ENCODE peak calls at places on chromosomes 13 and 19, in four cellular contexts. E is A549, H is esophagus squamous epithelium, K is glutamatergic neuron. F is an unnamed sample.

GRCh38 chr19:49925486-49925885 is 3.5 kb upstream of the ATF5 start:
- DNase-seq in E (no peak), H (no peak), K (no peak), F (no peak)

GRCh38 chr19:10748924-10749434 is 31.1 kb downstream of the DNM2 start:
- DNase-seq in E (peak), H (no peak), K (no peak), F (peak)

GRCh38 chr13:20588529-20589110 is 21.7 kb downstream of the IFT88 start:
- DNase-seq in E (no peak), H (no peak), K (no peak), F (no peak)

GRCh38 chr19:7562646-7563393 is 27.3 kb downstream of the PNPLA6 start:
- DNase-seq in E (no peak), H (no peak), K (no peak), F (peak)

GRCh38 chr19:5492281-5492812 is 37.1 kb downstream of the ZNRF4 start:
- DNase-seq in E (no peak), H (no peak), K (peak), F (no peak)

GRCh38 chr19:32392946-32393345 is 12.6 kb upstream of the DPY19L3 start:
- DNase-seq in E (no peak), H (no peak), K (no peak), F (no peak)

GRCh38 chr19:14432817-14433453 is at the start of gene PKN1:
- DNase-seq in E (peak), H (no peak), K (peak), F (no peak)

GRCh38 chr19:38219221-38219620 is 4.8 kb downstream of the DPF1 start:
- DNase-seq in E (no peak), H (no peak), K (no peak), F (no peak)

GRCh38 chr13:43006893-43007631 is 15.0 kb upstream of the EPSTI1 start:
- DNase-seq in E (no peak), H (no peak), K (no peak), F (peak)

GRCh38 chr13:90545070-90545840 is 802.2 kb upstream of the MIR17HG start:
- DNase-seq in E (no peak), H (no peak), K (no peak), F (peak)

GRCh38 chr19:6423499-6424189 is 967 bp downstream of the KHSRP start:
- DNase-seq in E (peak), H (no peak), K (peak), F (peak)

GRCh38 chr19:42313096-42313839 is at the start of gene TMEM145:
- DNase-seq in E (peak), H (no peak), K (peak), F (peak)

GRCh38 chr13:66567899-66568612 is 662.1 kb downstream of the PCDH9 start:
- DNase-seq in E (no peak), H (no peak), K (no peak), F (no peak)

GRCh38 chr19:8116437-8117293 is 32.7 kb downstream of the FBN3 start:
- DNase-seq in E (no peak), H (no peak), K (no peak), F (peak)

GRCh38 chr13:102530751-102531150 is 66.0 kb upstream of the TPP2 start:
- DNase-seq in E (no peak), H (no peak), K (no peak), F (no peak)

GRCh38 chr13:112583592-112584277 is 4.2 kb downstream of the TUBGCP3 start:
- DNase-seq in E (no peak), H (no peak), K (no peak), F (no peak)

GRCh38 chr13:110524484-110525254 is 36.9 kb downstream of the RAB20 start:
- DNase-seq in E (no peak), H (no peak), K (no peak), F (peak)

GRCh38 chr19:3538965-3539742 is at the start of gene TEKTIP1:
- DNase-seq in E (no peak), H (no peak), K (peak), F (no peak)

GRCh38 chr19:1251233-1251502 is 2.8 kb downstream of the MIDN start:
- DNase-seq in E (no peak), H (no peak), K (no peak), F (peak)

GRCh38 chr19:15656467-15656866 is 15.8 kb downstream of the CYP4F3 start:
- DNase-seq in E (no peak), H (no peak), K (no peak), F (no peak)

GRCh38 chr13:79581870-79582315 is 100.9 kb downstream of the NDFIP2 start:
- DNase-seq in E (no peak), H (no peak), K (peak), F (peak)

GRCh38 chr19:29671393-29672076 is 6.3 kb downstream of the PLEKHF1 start:
- DNase-seq in E (no peak), H (peak), K (no peak), F (peak)

GRCh38 chr13:92487238-92487637 is 739.4 kb upstream of the GPC6 start:
- DNase-seq in E (no peak), H (no peak), K (no peak), F (no peak)

GRCh38 chr13:101144808-101145419 is 271.4 kb downstream of the NALCN start:
- DNase-seq in E (no peak), H (no peak), K (no peak), F (peak)

GRCh38 chr19:42028304-42029216 is 34.5 kb upstream of the ATP1A3 start:
- DNase-seq in E (no peak), H (no peak), K (peak), F (peak)

GRCh38 chr13:43339145-43339820 is 315.9 kb downstream of the DNAJC15 start:
- DNase-seq in E (no peak), H (no peak), K (no peak), F (no peak)

GRCh38 chr19:9934132-9934950 is 2.0 kb downstream of the OLFM2 start:
- DNase-seq in E (peak), H (no peak), K (peak), F (peak)

GRCh38 chr13:24043590-24044350 is 116.8 kb upstream of the SPATA13 start:
- DNase-seq in E (no peak), H (no peak), K (no peak), F (no peak)

DNA sequence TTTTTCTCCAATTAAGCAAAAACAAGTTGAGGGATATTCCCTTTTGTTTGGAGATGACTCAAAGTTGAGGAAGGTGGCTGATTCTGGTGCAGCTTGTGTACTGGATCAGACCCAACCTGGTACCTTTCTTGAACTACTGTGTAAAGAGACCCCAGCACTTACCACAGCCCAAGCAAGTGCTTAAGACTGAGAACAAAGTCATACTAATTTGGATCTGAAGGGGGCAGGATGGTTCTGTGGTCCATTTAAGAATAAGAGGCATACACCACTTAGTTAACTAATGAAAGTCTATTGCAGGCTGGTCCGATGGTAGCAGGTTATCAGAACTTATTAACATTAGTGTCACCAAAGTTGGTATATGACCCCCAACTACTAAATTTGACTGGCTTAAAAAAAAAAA is 6.3 kb downstream of the THSD1 start:
- DNase-seq in E (no peak), H (no peak), K (no peak), F (peak)
- TF ChIP-seq CTCF in E (peak), H (no peak), K (no peak), F (no peak)

GRCh38 chr19:39680593-39680992 is 23.7 kb upstream of the LGALS14 start:
- DNase-seq in E (no peak), H (no peak), K (no peak), F (no peak)
- TF ChIP-seq CTCF in E (no peak), H (no peak), K (no peak), F (no peak)

DNA sequence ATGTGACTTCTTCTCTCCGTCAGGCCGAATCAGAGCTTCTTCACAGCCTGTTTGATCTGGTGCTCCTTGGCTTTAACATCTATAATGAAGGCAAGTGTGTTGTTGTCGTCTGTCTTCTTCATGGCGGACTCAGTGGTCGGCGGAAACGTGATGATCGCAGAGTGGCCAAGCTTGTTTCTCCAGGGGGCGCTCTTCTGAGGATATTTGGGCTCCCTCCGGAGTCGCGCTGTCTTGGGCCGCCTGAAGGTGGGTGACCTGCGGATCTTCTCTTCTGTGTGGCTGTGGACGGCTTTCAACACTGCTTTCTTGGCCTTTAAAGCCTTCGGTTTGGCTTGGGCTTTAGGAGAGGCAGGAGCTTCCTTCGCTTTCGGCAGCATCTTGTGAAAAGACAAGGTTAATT is 9.8 kb downstream of the TPRX1 start:
- DNase-seq in E (no peak), H (no peak), K (no peak), F (no peak)
- TF ChIP-seq CTCF in E (peak), H (no peak), K (no peak), F (no peak)

GRCh38 chr13:57996717-57997116 is 365.2 kb downstream of the PCDH17 start:
- DNase-seq in E (no peak), H (no peak), K (no peak), F (peak)
- TF ChIP-seq CTCF in E (no peak), H (no peak), K (no peak), F (no peak)

GRCh38 chr19:45763691-45764294 is 5.3 kb downstream of the SIX5 start:
- DNase-seq in E (no peak), H (no peak), K (no peak), F (no peak)
- TF ChIP-seq CTCF in E (no peak), H (no peak), K (no peak), F (no peak)

DNA sequence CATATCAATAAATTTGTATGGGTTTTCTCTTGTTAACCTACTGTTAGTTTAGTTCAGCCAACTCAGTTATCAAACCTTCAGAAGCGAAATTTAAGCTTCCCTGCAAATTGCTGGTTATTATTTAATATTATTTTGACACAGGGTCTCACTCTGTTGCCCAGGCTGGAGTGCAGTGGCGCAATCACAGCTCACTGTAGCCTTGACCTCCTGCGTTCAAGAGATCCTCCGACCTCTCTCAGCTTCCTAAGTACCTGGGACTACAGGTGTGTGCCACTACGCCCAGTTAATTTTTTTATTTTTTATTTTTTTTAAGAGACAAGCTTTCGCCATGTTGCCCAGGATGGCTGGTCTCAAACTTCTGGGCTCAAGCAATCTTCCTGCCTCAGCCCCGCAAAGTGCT is 6.2 kb downstream of the CAB39L start:
- DNase-seq in E (no peak), H (no peak), K (no peak), F (no peak)
- TF ChIP-seq CTCF in E (no peak), H (no peak), K (no peak), F (no peak)

DNA sequence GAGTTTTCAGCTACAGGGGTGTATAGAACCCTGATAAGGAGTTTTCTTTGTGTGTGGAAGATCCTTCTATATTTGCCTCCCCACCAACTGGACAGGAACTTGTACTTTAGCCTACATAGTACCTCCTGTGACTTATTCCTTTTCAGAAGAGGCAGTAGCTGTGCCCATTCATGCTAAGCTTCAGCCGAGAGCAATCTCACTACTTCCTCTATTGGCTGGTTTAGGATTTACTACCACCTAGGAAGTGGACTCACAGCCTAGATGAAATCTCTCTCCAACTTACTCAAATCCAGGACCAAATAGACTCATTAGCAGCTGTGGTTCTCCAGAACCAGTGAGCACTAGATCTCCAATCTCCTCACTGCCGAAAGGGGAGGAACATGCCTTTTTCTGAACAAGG is 2.3 kb upstream of the REX1BD start:
- DNase-seq in E (no peak), H (no peak), K (no peak), F (no peak)
- TF ChIP-seq CTCF in E (no peak), H (no peak), K (no peak), F (no peak)

DNA sequence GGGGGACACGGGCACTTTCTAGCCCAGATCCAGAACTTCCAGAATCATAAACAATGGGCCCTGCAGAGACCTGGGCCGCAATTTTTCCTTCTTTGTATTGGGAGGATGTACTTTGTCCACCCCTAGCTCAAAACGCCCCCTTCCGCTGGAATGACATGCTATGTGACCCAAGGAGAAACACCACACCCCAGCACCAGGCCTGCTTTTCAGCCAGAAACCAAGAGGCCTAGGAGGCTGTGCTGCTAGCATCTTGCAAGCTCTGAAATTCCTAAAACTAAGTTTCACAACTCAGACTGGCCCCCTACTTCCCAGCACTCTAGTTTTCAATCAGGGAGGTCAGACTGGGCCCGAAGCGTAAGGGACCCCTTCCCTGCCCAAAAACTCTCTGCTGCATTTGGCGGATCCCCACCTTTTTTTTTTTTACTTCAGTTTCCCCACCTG is 538 bp downstream of the LSM4 start:
- DNase-seq in E (peak), H (no peak), K (peak), F (peak)
- TF ChIP-seq CTCF in E (peak), H (no peak), K (no peak), F (no peak)

DNA sequence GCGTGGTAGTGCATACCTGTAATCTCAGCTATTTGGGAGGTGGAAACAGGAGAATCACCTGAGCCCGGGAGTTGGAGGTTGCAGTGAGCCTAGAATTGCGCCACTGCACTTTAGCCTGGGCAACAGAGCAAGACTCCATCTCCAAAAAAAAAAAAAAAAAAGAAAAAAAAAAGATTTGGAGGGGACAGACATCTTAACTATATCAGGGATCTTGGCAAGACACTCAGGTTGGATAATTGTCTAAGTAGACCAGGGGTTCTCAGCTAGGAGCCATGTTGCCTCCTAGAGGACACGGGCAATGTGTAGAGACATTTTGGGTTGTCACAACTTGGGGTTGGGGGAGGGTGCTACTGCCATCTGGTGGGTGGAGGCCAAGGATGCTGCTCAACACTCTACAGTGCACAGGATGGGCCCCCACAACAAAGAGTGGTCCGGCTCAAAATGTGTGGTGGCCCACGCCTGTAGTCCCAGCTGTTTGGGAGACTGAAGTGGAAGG is 1.9 kb upstream of the ZNF580 start:
- DNase-seq in E (peak), H (no peak), K (peak), F (peak)
- TF ChIP-seq CTCF in E (peak), H (no peak), K (no peak), F (peak)

GRCh38 chr13:50382951-50383350 is 367.7 kb downstream of the KCNRG start:
- DNase-seq in E (no peak), H (no peak), K (no peak), F (no peak)
- TF ChIP-seq CTCF in E (no peak), H (no peak), K (no peak), F (no peak)

F was measured in MCF 10A.